ENCODE peak calls at places on chromosomes 1 and 21, in five cellular contexts. D is KBM-7; G is C1 segment of cervical spinal cord; O is Jurkat, Clone E6-1; X is GM12892. U is an unnamed sample.

GRCh38 chr1:64282353-64282752 is 78.9 kb downstream of the UBE2U start:
- DNase-seq in G (no peak), D (no peak), X (no peak), O (no peak), U (no peak)

GRCh38 chr1:167109125-167109524 is 15.2 kb downstream of the STYXL2 start:
- DNase-seq in O (peak), X (no peak), D (peak), G (no peak), U (no peak)

GRCh38 chr21:45535341-45536081 is 6.7 kb downstream of the SLC19A1 start:
- DNase-seq in D (peak), G (peak), X (no peak), O (no peak), U (no peak)

GRCh38 chr1:190140644-190141043 is 337.0 kb downstream of the BRINP3 start:
- DNase-seq in X (no peak), G (peak), O (no peak), D (no peak), U (no peak)

GRCh38 chr1:18645172-18646090 is 14.8 kb downstream of the PAX7 start:
- DNase-seq in O (no peak), D (no peak), G (no peak), X (no peak), U (no peak)

GRCh38 chr21:37374026-37374425 is 7.5 kb downstream of the DYRK1A start:
- DNase-seq in O (no peak), G (no peak), X (no peak), D (no peak), U (no peak)

GRCh38 chr1:228259368-228259894 is 51.6 kb downstream of the OBSCN start:
- DNase-seq in G (no peak), X (no peak), O (no peak), D (no peak), U (no peak)

GRCh38 chr1:51630393-51630792 is 13.5 kb downstream of the OSBPL9 start:
- DNase-seq in X (no peak), G (no peak), O (no peak), D (no peak), U (no peak)

GRCh38 chr1:221998781-221999180 is 256.9 kb upstream of the DUSP10 start:
- DNase-seq in O (no peak), X (no peak), G (no peak), D (no peak), U (no peak)

GRCh38 chr1:202968895-202969295 is 1.8 kb upstream of the CYB5R1 start:
- DNase-seq in O (peak), G (no peak), X (peak), D (peak), U (peak)

GRCh38 chr1:13549521-13549920 is 34.1 kb upstream of the PDPN start:
- DNase-seq in O (no peak), X (no peak), G (no peak), D (no peak), U (no peak)

GRCh38 chr1:209168204-209168603 is 415.3 kb upstream of the CAMK1G start:
- DNase-seq in D (no peak), G (no peak), O (no peak), X (no peak), U (no peak)

GRCh38 chr1:198254521-198254920 is 97.7 kb downstream of the NEK7 start:
- DNase-seq in D (no peak), G (no peak), O (no peak), X (no peak), U (no peak)

GRCh38 chr1:217018648-217019047 is 295.4 kb upstream of the ESRRG start:
- DNase-seq in O (no peak), G (no peak), D (no peak), X (no peak), U (no peak)

GRCh38 chr1:201042663-201043461 is 19.3 kb upstream of the KIF21B start:
- DNase-seq in D (peak), X (peak), G (peak), O (peak), U (peak)

GRCh38 chr1:201795066-201795465 is 33.9 kb upstream of the IPO9 start:
- DNase-seq in X (no peak), D (peak), O (no peak), G (no peak), U (no peak)

GRCh38 chr1:85578321-85579295 is 2.0 kb upstream of the CCN1 start:
- DNase-seq in O (no peak), G (no peak), X (no peak), D (no peak), U (no peak)

GRCh38 chr1:201602413-201603265 is 63.7 kb downstream of the NAV1 start:
- DNase-seq in D (no peak), G (no peak), O (no peak), X (no peak), U (no peak)

GRCh38 chr21:42253466-42253865 is 34.5 kb downstream of the ABCG1 start:
- DNase-seq in X (no peak), O (no peak), G (no peak), D (no peak), U (no peak)

GRCh38 chr1:164728719-164729118 is 169.7 kb downstream of the PBX1 start:
- DNase-seq in G (no peak), X (no peak), O (no peak), D (peak), U (no peak)

GRCh38 chr21:28272272-28272992 is 720.2 kb downstream of the LTN1 start:
- DNase-seq in X (no peak), G (no peak), O (peak), D (no peak), U (no peak)

GRCh38 chr1:30452925-30453324 is 270.5 kb downstream of the MATN1 start:
- DNase-seq in O (no peak), G (no peak), D (no peak), X (no peak), U (no peak)

GRCh38 chr1:246117066-246117791 is 389.9 kb downstream of the SMYD3 start:
- DNase-seq in X (peak), O (peak), G (peak), D (peak), U (peak)